ENCODE peak calls at places on chromosomes 4 and X, in eight cellular contexts. L, J, X, I, R, Y, K and B are unnamed samples.

GRCh38 chrX:1453951-1454785 is 1.5 kb upstream of the ASMTL start:
- DNase-seq in L (peak), J (peak), X (peak), I (peak), R (peak), Y (peak), K (peak), B (peak)

GRCh38 chr4:142530724-142531123 is 315.4 kb downstream of the INPP4B start:
- DNase-seq in L (no peak), J (no peak), X (no peak), I (no peak), R (no peak), Y (no peak), K (no peak), B (no peak)

GRCh38 chr4:25973346-25973745 is 59.3 kb downstream of the SMIM20 start:
- DNase-seq in L (peak), J (no peak), X (no peak), I (no peak), R (no peak), Y (peak), K (no peak), B (no peak)

GRCh38 chrX:130896816-130897508 is 6.0 kb downstream of the ENOX2 start:
- DNase-seq in L (peak), J (no peak), X (no peak), I (no peak), R (no peak), Y (no peak), K (peak), B (no peak)

GRCh38 chrX:119240356-119240755 is 4.3 kb downstream of the PGRMC1 start:
- DNase-seq in L (peak), J (no peak), X (no peak), I (no peak), R (peak), Y (no peak), K (peak), B (peak)

GRCh38 chrX:16828126-16828908 is 41.8 kb downstream of the RBBP7 start:
- DNase-seq in L (peak), J (no peak), X (no peak), I (no peak), R (peak), Y (peak), K (peak), B (no peak)

GRCh38 chr4:57095956-57096355 is 14.2 kb downstream of the IGFBP7 start:
- DNase-seq in L (peak), J (no peak), X (no peak), I (no peak), R (no peak), Y (no peak), K (peak), B (no peak)

GRCh38 chr4:113212613-113213012 is 163.2 kb downstream of the ANK2 start:
- DNase-seq in L (no peak), J (no peak), X (no peak), I (no peak), R (no peak), Y (no peak), K (no peak), B (no peak)

GRCh38 chrX:44873415-44874270 is 655 bp downstream of the KDM6A start:
- DNase-seq in L (peak), J (no peak), X (peak), I (peak), R (peak), Y (peak), K (peak), B (no peak)

GRCh38 chr4:128574706-128575105 is 234.8 kb upstream of the JADE1 start:
- DNase-seq in L (peak), J (peak), X (peak), I (peak), R (peak), Y (peak), K (peak), B (peak)

GRCh38 chr4:7638463-7638862 is 203.7 kb upstream of the PSAPL1 start:
- DNase-seq in L (no peak), J (no peak), X (no peak), I (no peak), R (no peak), Y (no peak), K (no peak), B (no peak)

GRCh38 chr4:15482346-15482745 is 12.7 kb downstream of the CC2D2A start:
- DNase-seq in L (no peak), J (no peak), X (no peak), I (no peak), R (no peak), Y (no peak), K (no peak), B (no peak)

GRCh38 chr4:77821775-77822174 is 2.6 kb upstream of the CNOT6L start:
- DNase-seq in L (no peak), J (no peak), X (no peak), I (peak), R (no peak), Y (no peak), K (no peak), B (no peak)

GRCh38 chr4:83679692-83680091 is 143.8 kb downstream of the GPAT3 start:
- DNase-seq in L (no peak), J (no peak), X (no peak), I (no peak), R (no peak), Y (no peak), K (no peak), B (no peak)

GRCh38 chr4:80204433-80204832 is 7.1 kb downstream of the PRDM8 start:
- DNase-seq in L (no peak), J (no peak), X (no peak), I (no peak), R (no peak), Y (no peak), K (no peak), B (no peak)

GRCh38 chrX:155577682-155578081 is 35.1 kb downstream of the TMLHE start:
- DNase-seq in L (no peak), J (no peak), X (no peak), I (no peak), R (no peak), Y (no peak), K (no peak), B (no peak)

GRCh38 chrX:67721321-67721720 is 177.5 kb downstream of the AR start:
- DNase-seq in L (no peak), J (no peak), X (no peak), I (no peak), R (no peak), Y (no peak), K (no peak), B (no peak)

GRCh38 chr4:80243274-80244018 is 23.0 kb upstream of the FGF5 start:
- DNase-seq in L (no peak), J (no peak), X (no peak), I (no peak), R (no peak), Y (no peak), K (no peak), B (no peak)

GRCh38 chr4:53520114-53520513 is 71.2 kb downstream of the LNX1 start:
- DNase-seq in L (no peak), J (no peak), X (no peak), I (no peak), R (no peak), Y (no peak), K (no peak), B (no peak)

GRCh38 chrX:50889582-50889981 is 21.0 kb upstream of the BMP15 start:
- DNase-seq in L (no peak), J (no peak), X (no peak), I (no peak), R (no peak), Y (no peak), K (no peak), B (no peak)

GRCh38 chrX:153226344-153227190 is 47.5 kb downstream of the MAGEA1 start:
- DNase-seq in L (peak), J (no peak), X (no peak), I (peak), R (peak), Y (no peak), K (peak), B (no peak)

GRCh38 chrX:15856580-15856979 is 2.0 kb upstream of the AP1S2 start:
- DNase-seq in L (no peak), J (no peak), X (no peak), I (no peak), R (no peak), Y (no peak), K (no peak), B (no peak)

GRCh38 chr4:122783301-122784215 is 43.1 kb upstream of the FGF2 start:
- DNase-seq in L (peak), J (no peak), X (peak), I (no peak), R (peak), Y (peak), K (peak), B (peak)

GRCh38 chrX:105909576-105909975 is 87.2 kb downstream of the NRK start:
- DNase-seq in L (no peak), J (no peak), X (no peak), I (no peak), R (no peak), Y (no peak), K (no peak), B (no peak)

GRCh38 chr4:75030649-75031235 is 97.8 kb downstream of the PARM1 start:
- DNase-seq in L (no peak), J (no peak), X (no peak), I (peak), R (no peak), Y (no peak), K (no peak), B (no peak)

GRCh38 chrX:111869639-111870034 is 6.3 kb upstream of the TRPC5OS start:
- DNase-seq in L (peak), J (no peak), X (no peak), I (peak), R (peak), Y (no peak), K (peak), B (peak)

GRCh38 chr4:8211229-8211628 is 12.1 kb downstream of the SH3TC1 start:
- DNase-seq in L (no peak), J (no peak), X (peak), I (no peak), R (no peak), Y (no peak), K (no peak), B (no peak)

GRCh38 chr4:155609455-155610059 is 57.1 kb upstream of the GUCY1A1 start:
- DNase-seq in L (no peak), J (no peak), X (no peak), I (no peak), R (no peak), Y (no peak), K (no peak), B (no peak)

GRCh38 chr4:139528377-139529005 is 27.5 kb downstream of the SETD7 start:
- DNase-seq in L (peak), J (peak), X (peak), I (peak), R (peak), Y (peak), K (peak), B (peak)

GRCh38 chrX:124087000-124087746 is 125.7 kb downstream of the STAG2 start:
- DNase-seq in L (no peak), J (no peak), X (no peak), I (no peak), R (no peak), Y (no peak), K (no peak), B (no peak)

GRCh38 chr4:8915201-8916200 is 43.9 kb upstream of the HMX1 start:
- DNase-seq in L (no peak), J (no peak), X (no peak), I (peak), R (no peak), Y (peak), K (no peak), B (no peak)

GRCh38 chr4:23333946-23334878 is 555.6 kb downstream of the PPARGC1A start:
- DNase-seq in L (peak), J (peak), X (no peak), I (peak), R (peak), Y (no peak), K (peak), B (peak)

GRCh38 chrX:7985568-7985967 is 58.4 kb upstream of the PNPLA4 start:
- DNase-seq in L (no peak), J (no peak), X (no peak), I (peak), R (no peak), Y (no peak), K (no peak), B (no peak)

DNA sequence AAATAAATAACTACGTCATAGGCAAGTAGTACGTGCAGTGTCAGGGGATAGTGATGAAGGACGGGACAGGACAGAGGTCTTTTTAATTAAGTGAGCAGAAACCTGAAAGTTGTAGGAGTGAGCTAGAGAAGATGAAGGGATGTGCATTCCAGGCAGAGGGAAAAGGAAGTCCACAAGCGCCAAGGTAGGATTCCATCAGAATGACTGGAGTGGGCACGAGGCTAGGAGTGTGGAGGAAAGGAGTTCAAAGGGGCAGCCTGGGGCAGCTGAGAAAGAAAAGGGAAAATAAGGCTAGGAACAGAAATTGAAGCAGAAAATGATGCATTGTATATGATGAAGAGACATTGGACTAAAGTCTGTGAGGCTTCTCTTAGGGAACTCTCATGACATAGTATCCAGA is 192.2 kb upstream of the TLL1 start:
- DNase-seq in L (no peak), J (no peak), X (no peak), I (no peak), R (no peak), Y (no peak), K (peak), B (no peak)
- TF ChIP-seq CTCF in L (no peak), J (no peak), X (no peak), I (no peak), R (no peak), Y (no peak), K (no peak), B (no peak)

GRCh38 chrX:13064599-13065143 is 20.3 kb upstream of the FAM9C start:
- DNase-seq in L (peak), J (no peak), X (no peak), I (peak), R (peak), Y (peak), K (peak), B (no peak)
- H3K4me3 ChIP-seq in L (no peak), J (no peak), X (no peak), I (no peak), R (no peak), Y (no peak), K (no peak), B (no peak)

GRCh38 chr4:69936566-69936965 is 5.7 kb downstream of the CSN1S1 start:
- DNase-seq in L (peak), J (no peak), X (no peak), I (no peak), R (no peak), Y (no peak), K (peak), B (no peak)
- TF ChIP-seq CTCF in L (no peak), J (no peak), X (no peak), I (no peak), R (no peak), Y (no peak), K (no peak), B (no peak)

GRCh38 chr4:40627540-40627939 is 2.1 kb downstream of the RBM47 start:
- DNase-seq in L (no peak), J (no peak), X (no peak), I (no peak), R (no peak), Y (no peak), K (no peak), B (no peak)
- H3K4me3 ChIP-seq in L (no peak), J (no peak), X (no peak), I (no peak), R (no peak), Y (no peak), K (no peak), B (no peak)

DNA sequence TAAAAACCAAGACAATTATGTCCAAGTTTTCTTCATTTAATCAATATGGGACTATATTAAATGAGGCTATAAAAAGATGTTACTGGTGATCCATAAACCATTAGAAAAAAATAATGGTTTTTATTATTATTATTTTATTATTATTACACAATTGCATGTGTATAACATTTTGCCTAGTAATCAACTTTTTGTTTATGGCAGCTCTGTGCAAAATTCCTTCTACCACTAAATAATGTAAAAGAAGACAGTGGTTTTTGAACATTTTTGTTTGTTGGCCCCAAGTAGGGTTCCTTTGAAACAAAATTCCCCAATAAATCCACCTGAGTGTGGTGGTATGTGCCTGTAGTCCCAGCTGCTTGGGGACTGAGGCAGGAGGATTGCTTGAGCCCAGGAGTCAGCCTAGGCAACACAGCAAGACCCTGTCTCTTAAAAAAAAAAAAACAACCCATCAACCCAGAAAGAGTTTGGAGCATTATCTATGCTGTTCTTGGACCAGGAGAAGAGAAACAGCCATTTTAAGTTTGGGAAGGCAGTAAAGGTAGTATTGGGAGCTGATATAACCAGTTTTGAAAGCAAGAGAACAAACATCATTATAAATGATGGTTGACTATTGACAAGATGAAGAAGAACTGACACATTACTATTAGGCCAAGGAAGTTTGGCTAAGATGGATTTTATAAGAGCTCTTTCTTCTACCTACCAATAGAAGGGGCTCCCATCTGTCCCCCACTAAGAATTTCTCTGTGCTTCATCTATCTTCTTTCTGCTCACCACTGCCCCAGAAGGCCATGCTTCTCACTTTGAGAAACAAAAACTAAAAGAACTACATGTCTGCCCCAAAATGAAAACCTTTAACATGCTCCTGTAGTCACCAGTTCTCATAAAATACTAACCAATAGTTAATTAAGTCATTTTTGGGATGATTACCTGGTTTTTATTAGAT is 2.2 kb downstream of the TMEM156 start:
- DNase-seq in L (no peak), J (no peak), X (no peak), I (peak), R (no peak), Y (no peak), K (no peak), B (no peak)
- TF ChIP-seq CTCF in L (no peak), J (no peak), X (no peak), I (peak), R (no peak), Y (no peak), K (no peak), B (no peak)

DNA sequence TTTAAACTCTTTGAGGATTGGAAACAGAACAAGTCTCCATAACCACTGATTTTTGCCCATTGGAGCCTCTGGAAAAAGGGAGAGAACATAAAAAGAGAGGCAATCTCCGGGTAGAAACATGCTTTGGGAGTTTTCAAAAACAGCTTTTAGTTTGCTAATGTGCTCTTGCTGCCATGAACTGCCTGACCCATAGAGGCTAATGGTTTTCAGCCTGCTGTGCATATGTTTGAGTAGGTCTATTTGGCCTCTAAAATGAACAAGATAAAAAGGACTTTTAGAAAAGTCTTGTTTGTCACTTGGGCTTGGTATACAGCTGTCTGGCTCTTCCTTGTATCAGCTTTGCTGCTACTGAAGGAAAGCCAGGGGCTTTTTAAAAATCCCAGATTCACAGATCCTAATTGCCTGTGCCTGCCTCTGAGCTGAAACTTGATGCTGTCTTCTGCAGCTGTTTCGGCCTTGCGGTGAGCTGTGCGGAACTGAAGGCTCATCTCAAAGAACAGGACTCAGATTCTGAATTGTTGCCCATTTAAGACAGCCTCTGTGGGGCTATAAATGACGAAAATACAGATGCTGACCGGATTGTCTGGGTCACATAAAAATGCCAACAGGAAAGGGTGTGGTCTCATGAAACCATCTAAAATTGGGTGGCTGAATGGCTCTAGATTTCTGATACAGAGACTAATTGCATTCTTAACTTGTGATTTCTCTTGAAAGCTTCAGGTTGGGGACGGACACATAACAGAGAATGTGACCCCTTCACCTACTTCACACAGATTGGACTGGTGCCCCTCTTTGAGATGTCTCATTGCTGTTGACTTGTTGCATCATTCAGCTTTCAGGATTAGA is 18.4 kb upstream of the ZNF41 start:
- DNase-seq in L (peak), J (no peak), X (no peak), I (peak), R (peak), Y (peak), K (peak), B (no peak)
- H3K4me3 ChIP-seq in L (no peak), J (no peak), X (no peak), I (no peak), R (no peak), Y (no peak), K (no peak), B (no peak)

GRCh38 chrX:71622347-71623104 is 4.2 kb upstream of the CXCR3 start:
- DNase-seq in L (peak), J (no peak), X (peak), I (peak), R (peak), Y (peak), K (peak), B (peak)
- TF ChIP-seq CTCF in L (peak), J (no peak), X (no peak), I (peak), R (peak), Y (peak), K (peak), B (peak)